ENCODE peak calls at places on chromosomes 4 and X, in four cellular contexts. One of them, this sample, is unnamed.

GRCh38 chr4:138438608-138439007 is 196.5 kb upstream of the SLC7A11 start:
- DNase-seq in epithelial cell of esophagus: no peak
- DNase-seq in islet precursor cell: no peak
- DNase-seq in PC-9: no peak
- DNase-seq in this sample: no peak

GRCh38 chrX:48540015-48540350 is 469 bp downstream of the TBC1D25 start:
- DNase-seq in islet precursor cell: no peak
- DNase-seq in PC-9: no peak
- DNase-seq in epithelial cell of esophagus: peak; percentile 65
- DNase-seq in this sample: no peak

GRCh38 chr4:127479031-127479622 is 153.6 kb upstream of the INTU start:
- DNase-seq in PC-9: no peak
- DNase-seq in epithelial cell of esophagus: peak; percentile 49
- DNase-seq in islet precursor cell: no peak
- DNase-seq in this sample: no peak

GRCh38 chr4:56575820-56576429 is 70.3 kb downstream of the ARL9 start:
- DNase-seq in epithelial cell of esophagus: peak; percentile 53
- DNase-seq in islet precursor cell: no peak
- DNase-seq in PC-9: no peak
- DNase-seq in this sample: no peak

GRCh38 chr4:121749225-121749624 is 15.7 kb downstream of the SMIM43 start:
- DNase-seq in epithelial cell of esophagus: no peak
- DNase-seq in islet precursor cell: no peak
- DNase-seq in PC-9: no peak
- DNase-seq in this sample: no peak

GRCh38 chr4:26130173-26130572 is 190.6 kb upstream of the RBPJ start:
- DNase-seq in epithelial cell of esophagus: no peak
- DNase-seq in islet precursor cell: no peak
- DNase-seq in PC-9: no peak
- DNase-seq in this sample: no peak

GRCh38 chr4:96145671-96146070 is 305.8 kb downstream of the PDHA2 start:
- DNase-seq in PC-9: no peak
- DNase-seq in islet precursor cell: no peak
- DNase-seq in epithelial cell of esophagus: no peak
- DNase-seq in this sample: no peak

GRCh38 chrX:71128915-71129765 is 10.7 kb downstream of the MED12 start:
- DNase-seq in PC-9: peak; percentile 45
- DNase-seq in islet precursor cell: peak; percentile 80
- DNase-seq in epithelial cell of esophagus: peak; percentile 57
- DNase-seq in this sample: no peak

GRCh38 chr4:7630559-7631287 is 196.0 kb upstream of the PSAPL1 start:
- DNase-seq in epithelial cell of esophagus: peak; percentile 33
- DNase-seq in PC-9: peak; percentile 29
- DNase-seq in islet precursor cell: peak; percentile 64
- DNase-seq in this sample: peak; percentile 34

GRCh38 chr4:186067757-186068385 is 1.1 kb upstream of the TLR3 start:
- DNase-seq in epithelial cell of esophagus: peak; percentile 56
- DNase-seq in islet precursor cell: peak; percentile 60
- DNase-seq in PC-9: peak; percentile 47
- DNase-seq in this sample: peak; percentile 14

GRCh38 chr4:107125496-107125895 is 89.4 kb upstream of the DKK2 start:
- DNase-seq in islet precursor cell: no peak
- DNase-seq in epithelial cell of esophagus: no peak
- DNase-seq in PC-9: no peak
- DNase-seq in this sample: no peak

GRCh38 chrX:35380808-35381700 is 417.1 kb upstream of the MAGEB16 start:
- DNase-seq in PC-9: no peak
- DNase-seq in islet precursor cell: peak; percentile 86
- DNase-seq in epithelial cell of esophagus: peak; percentile 46
- DNase-seq in this sample: peak; percentile 2

GRCh38 chr4:169238445-169238844 is 32.3 kb downstream of the SH3RF1 start:
- DNase-seq in epithelial cell of esophagus: peak; percentile 67
- DNase-seq in PC-9: no peak
- DNase-seq in islet precursor cell: no peak
- DNase-seq in this sample: no peak

GRCh38 chr4:75552452-75552851 is 3.4 kb upstream of the ODAPH start:
- DNase-seq in epithelial cell of esophagus: peak; percentile 16
- DNase-seq in islet precursor cell: no peak
- DNase-seq in PC-9: no peak
- DNase-seq in this sample: no peak

GRCh38 chr4:76441881-76442280 is 6.9 kb downstream of the SHROOM3 start:
- DNase-seq in PC-9: no peak
- DNase-seq in epithelial cell of esophagus: no peak
- DNase-seq in islet precursor cell: no peak
- DNase-seq in this sample: no peak

GRCh38 chr4:113502883-113503282 is 258.7 kb downstream of the CAMK2D start:
- DNase-seq in islet precursor cell: no peak
- DNase-seq in epithelial cell of esophagus: no peak
- DNase-seq in PC-9: no peak
- DNase-seq in this sample: no peak

GRCh38 chr4:61461956-61462355 is 261.8 kb downstream of the ADGRL3 start:
- DNase-seq in epithelial cell of esophagus: no peak
- DNase-seq in islet precursor cell: no peak
- DNase-seq in PC-9: no peak
- DNase-seq in this sample: no peak

This sample was measured in epithelial cell of prostate.